ENCODE peak calls at places on chromosomes 11 and 22, in six cellular contexts. One of them, this sample, is unnamed.

GRCh38 chr11:117856892-117857291 is 19.6 kb downstream of the FXYD6 start:
- DNase-seq in fibroblast of mammary gland: no peak
- DNase-seq in endothelial cell: no peak
- DNase-seq in prostate gland: no peak
- DNase-seq in type B pancreatic cell: peak
- DNase-seq in fibroblast of pulmonary artery: no peak
- DNase-seq in this sample: no peak

GRCh38 chr11:126573325-126574076 is 218.0 kb downstream of the ST3GAL4 start:
- DNase-seq in type B pancreatic cell: no peak
- DNase-seq in endothelial cell: no peak
- DNase-seq in prostate gland: no peak
- DNase-seq in fibroblast of mammary gland: no peak
- DNase-seq in fibroblast of pulmonary artery: no peak
- DNase-seq in this sample: no peak

GRCh38 chr11:43810929-43811596 is 69.6 kb upstream of the ALKBH3 start:
- DNase-seq in fibroblast of mammary gland: peak
- DNase-seq in endothelial cell: no peak
- DNase-seq in type B pancreatic cell: no peak
- DNase-seq in prostate gland: no peak
- DNase-seq in fibroblast of pulmonary artery: peak
- DNase-seq in this sample: no peak

GRCh38 chr11:95563859-95564258 is 225.7 kb downstream of the FAM76B start:
- DNase-seq in fibroblast of pulmonary artery: peak
- DNase-seq in endothelial cell: no peak
- DNase-seq in type B pancreatic cell: no peak
- DNase-seq in prostate gland: no peak
- DNase-seq in fibroblast of mammary gland: no peak
- DNase-seq in this sample: no peak

GRCh38 chr11:27196040-27196897 is 155.7 kb downstream of the BBOX1 start:
- DNase-seq in type B pancreatic cell: no peak
- DNase-seq in endothelial cell: no peak
- DNase-seq in fibroblast of mammary gland: no peak
- DNase-seq in prostate gland: no peak
- DNase-seq in fibroblast of pulmonary artery: no peak
- DNase-seq in this sample: no peak

GRCh38 chr11:2316169-2316962 is 14.6 kb downstream of the TSPAN32 start:
- DNase-seq in type B pancreatic cell: peak
- DNase-seq in endothelial cell: no peak
- DNase-seq in fibroblast of mammary gland: no peak
- DNase-seq in fibroblast of pulmonary artery: no peak
- DNase-seq in prostate gland: no peak
- DNase-seq in this sample: no peak

GRCh38 chr11:76663912-76664440 is 6.6 kb downstream of the LRRC32 start:
- DNase-seq in type B pancreatic cell: no peak
- DNase-seq in endothelial cell: no peak
- DNase-seq in fibroblast of pulmonary artery: no peak
- DNase-seq in fibroblast of mammary gland: no peak
- DNase-seq in prostate gland: no peak
- DNase-seq in this sample: no peak

GRCh38 chr11:44775366-44776356 is 48.9 kb downstream of the TSPAN18 start:
- DNase-seq in type B pancreatic cell: no peak
- DNase-seq in prostate gland: peak
- DNase-seq in fibroblast of mammary gland: peak
- DNase-seq in endothelial cell: peak
- DNase-seq in fibroblast of pulmonary artery: peak
- DNase-seq in this sample: no peak

GRCh38 chr22:45096256-45096907 is 67.3 kb upstream of the NUP50 start:
- DNase-seq in prostate gland: peak
- DNase-seq in endothelial cell: peak
- DNase-seq in fibroblast of mammary gland: peak
- DNase-seq in fibroblast of pulmonary artery: peak
- DNase-seq in type B pancreatic cell: no peak
- DNase-seq in this sample: peak

GRCh38 chr11:15212876-15213275 is 98.2 kb downstream of the INSC start:
- DNase-seq in prostate gland: no peak
- DNase-seq in endothelial cell: no peak
- DNase-seq in fibroblast of pulmonary artery: peak
- DNase-seq in fibroblast of mammary gland: no peak
- DNase-seq in type B pancreatic cell: no peak
- DNase-seq in this sample: no peak

GRCh38 chr22:27639180-27640086 is 162.1 kb downstream of the MN1 start:
- DNase-seq in fibroblast of mammary gland: no peak
- DNase-seq in fibroblast of pulmonary artery: no peak
- DNase-seq in prostate gland: no peak
- DNase-seq in type B pancreatic cell: no peak
- DNase-seq in endothelial cell: no peak
- DNase-seq in this sample: no peak

GRCh38 chr11:17765381-17766359 is 31.1 kb downstream of the KCNC1 start:
- DNase-seq in prostate gland: no peak
- DNase-seq in fibroblast of mammary gland: no peak
- DNase-seq in fibroblast of pulmonary artery: no peak
- DNase-seq in type B pancreatic cell: no peak
- DNase-seq in endothelial cell: peak
- DNase-seq in this sample: no peak

GRCh38 chr11:71206186-71206585 is 46.2 kb downstream of the SHANK2 start:
- DNase-seq in fibroblast of mammary gland: peak
- DNase-seq in type B pancreatic cell: no peak
- DNase-seq in prostate gland: peak
- DNase-seq in endothelial cell: no peak
- DNase-seq in fibroblast of pulmonary artery: peak
- DNase-seq in this sample: no peak

DNA sequence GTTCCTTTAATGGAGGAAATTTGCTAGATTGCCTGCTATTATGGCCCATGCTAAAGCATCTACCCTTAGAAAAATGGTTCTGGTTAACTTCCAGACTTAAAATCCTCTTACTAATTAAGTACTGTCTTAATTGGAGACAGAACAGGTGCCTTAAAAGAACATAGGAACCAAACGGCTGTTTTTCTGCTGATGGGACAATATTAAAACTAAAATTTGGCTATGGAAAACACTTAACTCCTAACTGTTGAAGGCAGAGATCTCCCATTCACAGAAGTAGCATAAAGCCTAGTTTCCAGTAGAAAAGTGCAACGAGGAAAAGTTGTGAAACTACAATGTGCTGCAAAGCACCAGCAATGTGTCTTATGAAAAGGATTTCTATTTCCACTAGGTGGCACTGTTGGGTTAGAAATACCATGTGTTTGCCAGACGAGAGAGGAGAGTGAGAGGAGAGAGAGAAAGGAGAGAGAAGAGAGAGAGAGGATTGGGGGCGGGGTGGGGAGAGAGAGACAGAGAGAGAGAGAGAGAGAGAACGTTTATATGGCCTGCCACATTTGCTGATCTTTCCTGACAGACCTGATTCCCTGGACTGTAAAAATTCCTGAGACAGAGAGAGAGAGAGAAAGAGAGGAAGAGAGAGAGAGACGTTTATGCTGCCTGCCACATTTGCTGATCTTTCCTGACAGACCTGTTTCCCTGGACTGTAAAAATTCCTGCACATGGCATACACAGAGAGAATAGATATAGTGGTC is 51.5 kb downstream of the FAM181B start:
- DNase-seq in fibroblast of mammary gland: peak
- DNase-seq in prostate gland: peak
- DNase-seq in fibroblast of pulmonary artery: peak
- DNase-seq in type B pancreatic cell: no peak
- DNase-seq in endothelial cell: no peak
- DNase-seq in this sample: peak
- TF ChIP-seq CTCF in fibroblast of mammary gland: peak
- TF ChIP-seq CTCF in prostate gland: peak
- TF ChIP-seq CTCF in fibroblast of pulmonary artery: peak
- TF ChIP-seq CTCF in type B pancreatic cell: peak
- TF ChIP-seq CTCF in endothelial cell: peak
- TF ChIP-seq CTCF in this sample: peak

GRCh38 chr11:64917663-64917995 is 620 bp upstream of the ATG2A start:
- DNase-seq in fibroblast of mammary gland: no peak
- DNase-seq in prostate gland: no peak
- DNase-seq in type B pancreatic cell: no peak
- DNase-seq in endothelial cell: no peak
- DNase-seq in fibroblast of pulmonary artery: no peak
- DNase-seq in this sample: no peak

GRCh38 chr11:64916040-64916847 is 765 bp downstream of the ATG2A start:
- DNase-seq in type B pancreatic cell: no peak
- DNase-seq in prostate gland: no peak
- DNase-seq in fibroblast of mammary gland: peak
- DNase-seq in fibroblast of pulmonary artery: peak
- DNase-seq in endothelial cell: peak
- DNase-seq in this sample: no peak

GRCh38 chr11:64919627-64920026 is 2.6 kb upstream of the ATG2A start:
- DNase-seq in prostate gland: no peak
- DNase-seq in fibroblast of pulmonary artery: no peak
- DNase-seq in type B pancreatic cell: no peak
- DNase-seq in endothelial cell: no peak
- DNase-seq in fibroblast of mammary gland: no peak
- DNase-seq in this sample: no peak

GRCh38 chr11:64916848-64917662 is at the start of gene ATG2A:
- DNase-seq in endothelial cell: peak
- DNase-seq in type B pancreatic cell: peak
- DNase-seq in fibroblast of pulmonary artery: peak
- DNase-seq in prostate gland: peak
- DNase-seq in fibroblast of mammary gland: peak
- DNase-seq in this sample: peak

GRCh38 chr11:64918056-64918455 is 1.0 kb upstream of the ATG2A start:
- DNase-seq in prostate gland: no peak
- DNase-seq in endothelial cell: no peak
- DNase-seq in type B pancreatic cell: no peak
- DNase-seq in fibroblast of mammary gland: peak
- DNase-seq in fibroblast of pulmonary artery: peak
- DNase-seq in this sample: no peak
- TF ChIP-seq CTCF in prostate gland: no peak
- TF ChIP-seq CTCF in endothelial cell: no peak
- TF ChIP-seq CTCF in type B pancreatic cell: no peak
- TF ChIP-seq CTCF in fibroblast of mammary gland: peak
- TF ChIP-seq CTCF in fibroblast of pulmonary artery: peak
- TF ChIP-seq CTCF in this sample: peak

DNA sequence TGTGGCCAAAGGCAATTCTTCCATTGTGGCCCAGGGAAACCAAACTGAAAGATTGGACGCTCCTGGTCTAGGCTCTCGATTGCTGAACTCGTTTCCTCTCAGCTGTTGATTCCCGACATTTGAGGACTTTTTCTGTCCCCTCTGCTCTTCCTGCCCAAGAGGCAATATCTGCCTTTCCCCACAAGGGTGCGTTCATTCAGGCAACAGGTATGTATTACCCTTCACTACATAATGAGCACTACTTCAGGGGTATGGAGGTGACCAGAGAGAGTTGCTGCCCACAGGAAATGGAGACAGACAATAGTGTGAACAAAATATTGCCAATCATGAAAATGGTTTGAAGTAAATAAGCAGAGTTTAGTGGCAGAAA is 8.2 kb downstream of the PTH start:
- DNase-seq in fibroblast of pulmonary artery: peak
- DNase-seq in endothelial cell: no peak
- DNase-seq in fibroblast of mammary gland: peak
- DNase-seq in type B pancreatic cell: no peak
- DNase-seq in prostate gland: no peak
- DNase-seq in this sample: no peak
- TF ChIP-seq CTCF in fibroblast of pulmonary artery: peak
- TF ChIP-seq CTCF in endothelial cell: no peak
- TF ChIP-seq CTCF in fibroblast of mammary gland: peak
- TF ChIP-seq CTCF in type B pancreatic cell: peak
- TF ChIP-seq CTCF in prostate gland: no peak
- TF ChIP-seq CTCF in this sample: peak

DNA sequence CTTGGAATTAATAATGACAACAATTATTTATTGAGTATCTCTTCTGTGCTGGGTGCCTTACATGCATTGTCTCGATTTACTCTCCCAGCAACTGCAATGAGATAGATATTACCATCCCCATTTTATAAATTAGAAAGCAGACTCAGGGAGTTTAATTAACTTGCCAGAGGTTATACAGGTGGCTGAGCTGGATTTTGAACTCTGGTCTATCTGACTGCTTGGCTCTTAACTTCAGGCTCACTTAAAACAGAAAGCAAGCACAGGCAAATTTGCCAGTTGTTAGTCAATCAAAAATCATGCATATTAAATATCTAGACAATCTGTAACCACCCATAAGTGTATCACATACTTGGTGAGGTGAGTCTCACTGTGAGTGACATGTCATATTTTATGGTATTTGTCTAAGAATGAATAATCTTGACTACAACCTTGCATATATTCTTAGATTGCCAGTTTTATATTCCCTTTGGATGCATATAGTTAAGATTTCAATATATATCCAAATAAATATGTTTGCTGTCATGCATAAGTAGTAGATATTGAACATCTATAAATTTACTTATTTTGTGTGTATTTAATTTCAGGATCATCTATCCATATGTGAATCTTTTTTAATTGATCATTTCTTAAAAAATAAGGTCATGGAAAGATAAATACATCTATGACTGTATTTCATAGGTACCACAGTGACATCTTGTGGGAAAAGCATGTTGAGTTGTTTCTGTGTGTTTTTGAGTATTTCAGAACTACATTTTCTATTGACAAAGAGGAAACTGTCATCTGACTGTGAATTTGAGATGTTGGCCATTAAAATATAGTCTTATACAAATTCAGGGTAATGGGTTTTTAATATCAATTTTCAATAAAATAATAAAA is 112.0 kb upstream of the ARHGAP42 start:
- DNase-seq in prostate gland: no peak
- DNase-seq in endothelial cell: no peak
- DNase-seq in fibroblast of mammary gland: peak
- DNase-seq in type B pancreatic cell: no peak
- DNase-seq in fibroblast of pulmonary artery: peak
- DNase-seq in this sample: no peak
- TF ChIP-seq CTCF in prostate gland: no peak
- TF ChIP-seq CTCF in endothelial cell: no peak
- TF ChIP-seq CTCF in fibroblast of mammary gland: peak
- TF ChIP-seq CTCF in type B pancreatic cell: peak
- TF ChIP-seq CTCF in fibroblast of pulmonary artery: peak
- TF ChIP-seq CTCF in this sample: peak

GRCh38 chr22:38705235-38706100 is at the start of gene GTPBP1:
- DNase-seq in fibroblast of pulmonary artery: peak
- DNase-seq in fibroblast of mammary gland: peak
- DNase-seq in type B pancreatic cell: peak
- DNase-seq in endothelial cell: peak
- DNase-seq in prostate gland: peak
- DNase-seq in this sample: peak
- TF ChIP-seq CTCF in fibroblast of pulmonary artery: no peak
- TF ChIP-seq CTCF in fibroblast of mammary gland: no peak
- TF ChIP-seq CTCF in type B pancreatic cell: no peak
- TF ChIP-seq CTCF in endothelial cell: no peak
- TF ChIP-seq CTCF in prostate gland: no peak
- TF ChIP-seq CTCF in this sample: peak

GRCh38 chr22:20124083-20124787 is 7.2 kb upstream of the TRMT2A start:
- DNase-seq in fibroblast of pulmonary artery: no peak
- DNase-seq in endothelial cell: no peak
- DNase-seq in type B pancreatic cell: no peak
- DNase-seq in prostate gland: no peak
- DNase-seq in fibroblast of mammary gland: no peak
- DNase-seq in this sample: no peak

GRCh38 chr22:20127318-20127868 is 4.2 kb upstream of the ZDHHC8 start:
- DNase-seq in endothelial cell: no peak
- DNase-seq in fibroblast of pulmonary artery: no peak
- DNase-seq in prostate gland: no peak
- DNase-seq in fibroblast of mammary gland: no peak
- DNase-seq in type B pancreatic cell: no peak
- DNase-seq in this sample: no peak

GRCh38 chr22:20123364-20124082 is 6.5 kb upstream of the TRMT2A start:
- DNase-seq in fibroblast of mammary gland: no peak
- DNase-seq in endothelial cell: no peak
- DNase-seq in fibroblast of pulmonary artery: no peak
- DNase-seq in type B pancreatic cell: no peak
- DNase-seq in prostate gland: no peak
- DNase-seq in this sample: no peak

GRCh38 chr22:20126284-20127029 is 5.1 kb upstream of the ZDHHC8 start:
- DNase-seq in fibroblast of mammary gland: no peak
- DNase-seq in endothelial cell: no peak
- DNase-seq in fibroblast of pulmonary artery: no peak
- DNase-seq in type B pancreatic cell: no peak
- DNase-seq in prostate gland: no peak
- DNase-seq in this sample: no peak

GRCh38 chr22:20125201-20126174 is 6.1 kb upstream of the ZDHHC8 start:
- DNase-seq in fibroblast of pulmonary artery: no peak
- DNase-seq in type B pancreatic cell: no peak
- DNase-seq in fibroblast of mammary gland: no peak
- DNase-seq in prostate gland: no peak
- DNase-seq in endothelial cell: no peak
- DNase-seq in this sample: no peak
- TF ChIP-seq CTCF in fibroblast of pulmonary artery: no peak
- TF ChIP-seq CTCF in type B pancreatic cell: no peak
- TF ChIP-seq CTCF in fibroblast of mammary gland: no peak
- TF ChIP-seq CTCF in prostate gland: no peak
- TF ChIP-seq CTCF in endothelial cell: no peak
- TF ChIP-seq CTCF in this sample: no peak

This sample was measured in AG09319.